ENCODE peak calls at places on chromosomes 3 and 15, in four cellular contexts. One of them, this sample, is unnamed.
A peak's percentile ranks its signal among the peaks of the same experiment; 100 is the strongest.

GRCh38 chr15:53861792-53862191 is 102.3 kb upstream of the WDR72 start:
- DNase-seq in left lung: no peak
- DNase-seq in CD8-positive, alpha-beta T cell: no peak
- DNase-seq in GM23338: no peak
- DNase-seq in this sample: no peak

GRCh38 chr15:52071570-52071969 is 41.0 kb downstream of the BCL2L10 start:
- DNase-seq in left lung: peak; percentile 59
- DNase-seq in CD8-positive, alpha-beta T cell: no peak
- DNase-seq in GM23338: no peak
- DNase-seq in this sample: no peak

GRCh38 chr3:85808750-85809149 is 850.0 kb downstream of the CADM2 start:
- DNase-seq in CD8-positive, alpha-beta T cell: no peak
- DNase-seq in GM23338: no peak
- DNase-seq in left lung: no peak
- DNase-seq in this sample: no peak

GRCh38 chr3:67384790-67385397 is 269.5 kb downstream of the SUCLG2 start:
- DNase-seq in CD8-positive, alpha-beta T cell: peak; percentile 38
- DNase-seq in GM23338: peak; percentile 83
- DNase-seq in left lung: peak; percentile 37
- DNase-seq in this sample: peak; percentile 29

GRCh38 chr3:14532691-14533456 is 7.3 kb downstream of the GRIP2 start:
- DNase-seq in left lung: no peak
- DNase-seq in CD8-positive, alpha-beta T cell: no peak
- DNase-seq in GM23338: peak; percentile 98
- DNase-seq in this sample: no peak

GRCh38 chr3:63824309-63824708 is 5.2 kb downstream of the C3orf49 start:
- DNase-seq in GM23338: no peak
- DNase-seq in CD8-positive, alpha-beta T cell: no peak
- DNase-seq in left lung: no peak
- DNase-seq in this sample: no peak

GRCh38 chr15:67120839-67121540 is 55.6 kb downstream of the SMAD3 start:
- DNase-seq in left lung: peak; percentile 92
- DNase-seq in CD8-positive, alpha-beta T cell: peak; percentile 86
- DNase-seq in GM23338: no peak
- DNase-seq in this sample: peak; percentile 85

GRCh38 chr3:54710954-54711353 is 216.9 kb downstream of the LRTM1 start:
- DNase-seq in CD8-positive, alpha-beta T cell: no peak
- DNase-seq in left lung: no peak
- DNase-seq in GM23338: no peak
- DNase-seq in this sample: no peak

GRCh38 chr3:84980011-84980410 is 21.2 kb downstream of the CADM2 start:
- DNase-seq in CD8-positive, alpha-beta T cell: no peak
- DNase-seq in GM23338: no peak
- DNase-seq in left lung: no peak
- DNase-seq in this sample: no peak

GRCh38 chr3:126524429-126524988 is 554 bp downstream of the CHST13 start:
- DNase-seq in GM23338: no peak
- DNase-seq in CD8-positive, alpha-beta T cell: no peak
- DNase-seq in left lung: peak; percentile 42
- DNase-seq in this sample: no peak

GRCh38 chr3:122560680-122561079 is 3.4 kb downstream of the PARP9 start:
- DNase-seq in left lung: no peak
- DNase-seq in CD8-positive, alpha-beta T cell: peak; percentile 56
- DNase-seq in GM23338: peak; percentile 78
- DNase-seq in this sample: peak; percentile 60

GRCh38 chr15:57893075-57893474 is 172.4 kb downstream of the ALDH1A2 start:
- DNase-seq in left lung: no peak
- DNase-seq in GM23338: no peak
- DNase-seq in CD8-positive, alpha-beta T cell: no peak
- DNase-seq in this sample: no peak

GRCh38 chr3:97161169-97161568 is 346.8 kb downstream of the EPHA6 start:
- DNase-seq in GM23338: no peak
- DNase-seq in CD8-positive, alpha-beta T cell: no peak
- DNase-seq in left lung: no peak
- DNase-seq in this sample: no peak

GRCh38 chr3:160224811-160225180 is 426 bp upstream of the C3orf80 start:
- DNase-seq in left lung: no peak
- DNase-seq in GM23338: no peak
- DNase-seq in CD8-positive, alpha-beta T cell: no peak
- DNase-seq in this sample: no peak

GRCh38 chr15:75673426-75674247 is 25.9 kb downstream of the SNX33 start:
- DNase-seq in left lung: peak; percentile 84
- DNase-seq in CD8-positive, alpha-beta T cell: no peak
- DNase-seq in GM23338: no peak
- DNase-seq in this sample: no peak

GRCh38 chr3:124557433-124558232 is 172.6 kb upstream of the UMPS start:
- DNase-seq in GM23338: no peak
- DNase-seq in CD8-positive, alpha-beta T cell: no peak
- DNase-seq in left lung: no peak
- DNase-seq in this sample: no peak

GRCh38 chr3:39177708-39178332 is 14.6 kb downstream of the XIRP1 start:
- DNase-seq in left lung: peak; percentile 91
- DNase-seq in CD8-positive, alpha-beta T cell: peak; percentile 64
- DNase-seq in GM23338: peak; percentile 91
- DNase-seq in this sample: peak; percentile 58

GRCh38 chr3:14520149-14520548 is 20.0 kb downstream of the GRIP2 start:
- DNase-seq in CD8-positive, alpha-beta T cell: no peak
- DNase-seq in left lung: no peak
- DNase-seq in GM23338: no peak
- DNase-seq in this sample: no peak

GRCh38 chr3:5264093-5264610 is 76.6 kb downstream of the EDEM1 start:
- DNase-seq in CD8-positive, alpha-beta T cell: no peak
- DNase-seq in GM23338: no peak
- DNase-seq in left lung: no peak
- DNase-seq in this sample: no peak

GRCh38 chr3:102200126-102200525 is 234.7 kb upstream of the ZPLD1 start:
- DNase-seq in CD8-positive, alpha-beta T cell: no peak
- DNase-seq in GM23338: no peak
- DNase-seq in left lung: no peak
- DNase-seq in this sample: no peak

GRCh38 chr3:10400050-10400748 is 79.3 kb upstream of the SEC13 start:
- DNase-seq in CD8-positive, alpha-beta T cell: no peak
- DNase-seq in GM23338: no peak
- DNase-seq in left lung: no peak
- DNase-seq in this sample: no peak

GRCh38 chr3:46882377-46883015 is 5.0 kb downstream of the PTH1R start:
- DNase-seq in GM23338: peak; percentile 66
- DNase-seq in left lung: no peak
- DNase-seq in CD8-positive, alpha-beta T cell: no peak
- DNase-seq in this sample: no peak

GRCh38 chr3:122415104-122415744 is 638 bp downstream of the WDR5B start:
- DNase-seq in GM23338: peak; percentile 80
- DNase-seq in CD8-positive, alpha-beta T cell: peak; percentile 31
- DNase-seq in left lung: peak; percentile 53
- DNase-seq in this sample: peak; percentile 76

GRCh38 chr15:81419304-81419943 is 45.4 kb upstream of the TMC3 start:
- DNase-seq in GM23338: peak; percentile 83
- DNase-seq in left lung: no peak
- DNase-seq in CD8-positive, alpha-beta T cell: no peak
- DNase-seq in this sample: no peak

GRCh38 chr3:89180334-89180733 is 72.9 kb downstream of the EPHA3 start:
- DNase-seq in left lung: no peak
- DNase-seq in GM23338: no peak
- DNase-seq in CD8-positive, alpha-beta T cell: no peak
- DNase-seq in this sample: no peak

GRCh38 chr15:39878401-39878775 is 41.7 kb downstream of the GPR176 start:
- DNase-seq in left lung: no peak
- DNase-seq in CD8-positive, alpha-beta T cell: no peak
- DNase-seq in GM23338: no peak
- DNase-seq in this sample: no peak

GRCh38 chr3:32619395-32619794 is 48.7 kb upstream of the DYNC1LI1 start:
- DNase-seq in left lung: no peak
- DNase-seq in GM23338: no peak
- DNase-seq in CD8-positive, alpha-beta T cell: no peak
- DNase-seq in this sample: no peak

GRCh38 chr3:8519774-8520448 is 18.3 kb downstream of the LMCD1 start:
- DNase-seq in GM23338: no peak
- DNase-seq in left lung: no peak
- DNase-seq in CD8-positive, alpha-beta T cell: no peak
- DNase-seq in this sample: no peak

GRCh38 chr3:182258538-182259177 is 534.6 kb upstream of the ATP11B start:
- DNase-seq in left lung: no peak
- DNase-seq in GM23338: peak; percentile 64
- DNase-seq in CD8-positive, alpha-beta T cell: no peak
- DNase-seq in this sample: no peak

GRCh38 chr3:159586587-159587202 is 401.9 kb upstream of the IL12A start:
- DNase-seq in GM23338: peak; percentile 89
- DNase-seq in CD8-positive, alpha-beta T cell: no peak
- DNase-seq in left lung: no peak
- DNase-seq in this sample: no peak

GRCh38 chr15:45169608-45170480 is 17.9 kb downstream of the SHF start:
- DNase-seq in GM23338: peak; percentile 47
- DNase-seq in CD8-positive, alpha-beta T cell: no peak
- DNase-seq in left lung: no peak
- DNase-seq in this sample: no peak

DNA sequence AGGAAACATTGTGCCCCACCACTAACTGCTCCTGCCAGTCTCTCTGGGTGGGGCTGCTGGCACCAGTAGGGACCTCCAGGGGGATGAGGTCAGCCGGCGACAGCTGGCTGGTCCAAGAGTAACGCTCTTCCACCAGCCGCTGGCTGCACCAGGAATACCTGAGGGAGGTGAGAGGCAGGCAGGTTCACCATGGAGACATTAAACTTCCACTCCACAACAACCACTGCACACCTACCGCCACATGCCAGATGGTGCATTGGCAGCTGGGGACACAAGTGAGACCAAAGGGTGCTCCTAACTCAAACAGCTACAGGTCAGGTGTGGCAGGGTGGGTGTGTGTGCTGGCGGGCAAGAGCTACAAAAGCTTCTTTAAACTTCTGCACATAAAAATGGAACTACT is 4.5 kb downstream of the POLG start:
- DNase-seq in CD8-positive, alpha-beta T cell: no peak
- DNase-seq in GM23338: no peak
- DNase-seq in left lung: no peak
- DNase-seq in this sample: no peak
- H3K4me1 ChIP-seq in CD8-positive, alpha-beta T cell: peaks cover 62% of the 10 kb centered on the region
- H3K4me1 ChIP-seq in GM23338: peaks cover 13% of the 10 kb centered on the region
- H3K4me1 ChIP-seq in left lung: peaks cover 45% of the 10 kb centered on the region
- H3K4me1 ChIP-seq in this sample: peaks cover 61% of the 10 kb centered on the region

DNA sequence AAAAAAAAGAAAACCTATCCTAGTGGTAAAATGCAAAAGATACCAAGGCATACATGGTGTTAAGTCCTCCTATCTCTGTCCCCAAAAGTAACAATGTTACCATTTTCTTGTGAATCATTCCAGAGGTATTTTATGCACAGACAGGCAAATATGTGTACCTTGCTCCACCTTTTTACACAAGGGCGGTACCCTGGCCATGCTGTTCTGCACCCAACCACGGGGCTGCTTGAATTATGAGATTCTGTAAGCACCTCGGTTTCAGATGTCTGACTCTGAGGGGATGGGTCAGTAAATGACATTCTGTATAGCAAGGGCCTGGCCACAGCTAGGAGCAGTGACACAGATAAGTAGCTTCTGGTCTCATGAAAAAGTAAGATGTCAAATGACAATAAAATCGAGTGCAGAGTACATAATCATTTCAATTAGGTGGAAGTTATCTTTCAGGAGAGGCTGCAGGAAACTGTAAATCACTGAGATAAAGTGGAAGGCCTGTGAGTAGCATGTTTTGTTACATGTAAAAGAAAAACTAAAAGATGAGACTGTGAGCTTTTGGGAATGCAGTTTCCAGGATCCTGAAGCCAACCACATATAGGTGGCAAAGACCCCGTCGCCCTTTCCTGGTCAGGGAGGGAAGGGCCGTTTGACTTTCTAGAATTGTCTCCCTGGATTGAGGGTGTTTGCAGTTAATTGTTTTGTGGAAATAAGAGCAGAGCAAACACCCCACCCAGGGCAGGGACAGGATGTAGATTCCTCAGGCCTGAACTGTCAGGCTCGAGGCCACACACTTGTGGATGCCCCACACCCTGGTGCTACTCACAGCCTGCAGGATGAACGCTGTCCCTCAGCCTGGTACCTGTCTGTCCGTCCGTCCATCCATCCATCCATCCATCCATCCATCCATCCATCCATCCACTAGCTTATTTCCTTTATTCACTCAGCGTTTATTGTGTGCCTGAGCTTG is 30.2 kb upstream of the FLNB start:
- DNase-seq in GM23338: no peak
- DNase-seq in left lung: no peak
- DNase-seq in CD8-positive, alpha-beta T cell: no peak
- DNase-seq in this sample: no peak
- H3K4me1 ChIP-seq in GM23338: peaks cover under 1% of the 10 kb centered on the region
- H3K4me1 ChIP-seq in left lung: peaks cover 43% of the 10 kb centered on the region
- H3K4me1 ChIP-seq in CD8-positive, alpha-beta T cell: peaks cover 5% of the 10 kb centered on the region
- H3K4me1 ChIP-seq in this sample: peaks cover 2% of the 10 kb centered on the region

GRCh38 chr3:190362258-190362657 is 25.7 kb upstream of the CLDN16 start:
- DNase-seq in left lung: no peak
- DNase-seq in CD8-positive, alpha-beta T cell: no peak
- DNase-seq in GM23338: peak; percentile 77
- DNase-seq in this sample: no peak
- H3K4me1 ChIP-seq in left lung: no peaks in the 10 kb centered on the region
- H3K4me1 ChIP-seq in CD8-positive, alpha-beta T cell: no peaks in the 10 kb centered on the region
- H3K4me1 ChIP-seq in GM23338: peaks cover 8% of the 10 kb centered on the region
- H3K4me1 ChIP-seq in this sample: no peaks in the 10 kb centered on the region

DNA sequence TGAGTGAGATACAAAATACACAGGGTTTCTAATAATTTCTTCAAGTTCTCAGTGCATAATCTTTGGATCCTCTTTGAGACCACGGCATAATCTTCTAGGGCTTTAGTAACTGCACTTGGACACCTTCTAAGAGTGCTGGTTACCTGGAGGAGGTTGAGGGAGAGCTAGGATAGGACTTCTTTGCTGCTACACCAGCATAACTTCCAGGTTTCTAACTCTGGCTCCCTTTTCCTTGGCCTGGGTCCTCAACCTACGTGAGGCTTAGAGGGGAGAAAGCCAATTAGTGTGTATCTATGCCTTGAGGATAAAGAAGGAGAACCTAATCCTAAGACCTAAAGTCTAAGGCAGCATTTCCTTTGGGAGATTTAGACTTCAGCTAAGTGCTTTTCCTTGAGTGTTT is 184.8 kb downstream of the LSAMP start:
- DNase-seq in GM23338: peak; percentile 37
- DNase-seq in CD8-positive, alpha-beta T cell: no peak
- DNase-seq in left lung: no peak
- DNase-seq in this sample: no peak
- H3K4me1 ChIP-seq in GM23338: peaks cover 52% of the 10 kb centered on the region
- H3K4me1 ChIP-seq in CD8-positive, alpha-beta T cell: no peaks in the 10 kb centered on the region
- H3K4me1 ChIP-seq in left lung: no peaks in the 10 kb centered on the region
- H3K4me1 ChIP-seq in this sample: no peaks in the 10 kb centered on the region

DNA sequence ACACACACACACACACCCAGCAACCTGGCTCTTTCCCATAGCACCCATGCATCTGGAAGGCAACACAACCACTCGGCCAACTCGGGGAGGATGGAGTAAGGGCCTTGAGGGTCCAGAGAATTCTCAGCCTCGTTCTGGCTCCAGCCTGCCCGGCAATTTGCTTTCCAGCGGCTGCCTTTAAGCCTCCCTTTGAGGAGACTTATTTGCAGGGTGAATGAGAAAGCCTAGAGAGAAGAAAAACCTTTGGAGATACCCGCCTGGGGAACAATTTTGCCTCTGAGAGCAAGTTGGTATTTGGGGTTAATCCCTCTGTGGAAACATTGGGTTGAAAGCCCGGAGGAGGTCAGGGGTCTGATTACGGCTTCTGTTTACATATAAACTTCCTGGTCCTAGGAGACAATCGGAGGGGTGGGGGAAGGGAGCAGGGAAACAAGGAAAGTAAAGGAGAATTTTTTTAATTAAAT is 160.8 kb upstream of the HES1 start:
- DNase-seq in left lung: no peak
- DNase-seq in CD8-positive, alpha-beta T cell: no peak
- DNase-seq in GM23338: peak; percentile 72
- DNase-seq in this sample: no peak
- H3K4me1 ChIP-seq in left lung: peaks cover 35% of the 10 kb centered on the region
- H3K4me1 ChIP-seq in CD8-positive, alpha-beta T cell: peaks cover 4% of the 10 kb centered on the region
- H3K4me1 ChIP-seq in GM23338: peaks cover 25% of the 10 kb centered on the region
- H3K4me1 ChIP-seq in this sample: no peaks in the 10 kb centered on the region